ENCODE peak calls at places on chromosomes 5 and 9, in five cellular contexts. K is fibroblast of lung, A is mammary epithelial cell, C is thoracic aorta, N is breast epithelium. T is an unnamed sample.

GRCh38 chr5:139660105-139660915 is 12.2 kb downstream of the CXXC5 start:
- DNase-seq in K (no peak), C (no peak), N (peak; percentile 91), A (peak; percentile 76), T (no peak)

GRCh38 chr9:37936376-37936775 is 32.4 kb upstream of the SLC25A51 start:
- DNase-seq in N (no peak), C (no peak), K (no peak), A (no peak), T (no peak)

GRCh38 chr5:418681-419121 is 24.3 kb upstream of the EXOC3 start:
- DNase-seq in A (no peak), K (no peak), C (no peak), N (no peak), T (no peak)

GRCh38 chr9:81627481-81627880 is 61.9 kb downstream of the TLE1 start:
- DNase-seq in K (no peak), A (peak; percentile 39), N (no peak), C (no peak), T (no peak)

GRCh38 chr5:108167174-108167573 is 214.7 kb downstream of the FBXL17 start:
- DNase-seq in N (no peak), K (no peak), C (no peak), A (peak; percentile 17), T (no peak)

GRCh38 chr5:138257583-138257982 is 16.8 kb downstream of the GFRA3 start:
- DNase-seq in K (no peak), A (no peak), N (no peak), C (no peak), T (no peak)

GRCh38 chr9:70551391-70551790 is 136.9 kb upstream of the KLF9 start:
- DNase-seq in N (no peak), C (no peak), K (no peak), A (peak; percentile 12), T (no peak)

GRCh38 chr5:56480305-56481146 is 247.4 kb upstream of the ANKRD55 start:
- DNase-seq in N (peak; percentile 63), K (peak; percentile 48), A (peak; percentile 65), C (no peak), T (no peak)

GRCh38 chr9:84138543-84138942 is 157.9 kb downstream of the RMI1 start:
- DNase-seq in C (no peak), K (no peak), N (no peak), A (no peak), T (no peak)

GRCh38 chr5:64213568-64213967 is 47.9 kb downstream of the RNF180 start:
- DNase-seq in N (no peak), A (no peak), C (no peak), K (no peak), T (no peak)

GRCh38 chr9:91711755-91712591 is 238.1 kb downstream of the ROR2 start:
- DNase-seq in K (no peak), C (no peak), N (no peak), A (no peak), T (no peak)

GRCh38 chr9:136946893-136947891 is 2.1 kb downstream of the C8G start:
- DNase-seq in A (no peak), N (no peak), K (no peak), C (no peak), T (no peak)

GRCh38 chr5:115432691-115433090 is 111.9 kb downstream of the FEM1C start:
- DNase-seq in K (peak; percentile 83), A (no peak), N (no peak), C (no peak), T (no peak)

GRCh38 chr5:160342413-160342941 is 27.9 kb downstream of the C1QTNF2 start:
- DNase-seq in A (peak; percentile 83), N (no peak), K (no peak), C (no peak), T (no peak)

GRCh38 chr5:62043289-62044274 is 262.4 kb upstream of the KIF2A start:
- DNase-seq in K (no peak), A (no peak), N (no peak), C (no peak), T (no peak)

GRCh38 chr5:135072357-135073247 is 38.6 kb upstream of the PITX1 start:
- DNase-seq in K (no peak), C (no peak), A (no peak), N (peak; percentile 30), T (peak; percentile 48)

GRCh38 chr5:81825237-81825636 is 74.3 kb upstream of the SSBP2 start:
- DNase-seq in A (peak; percentile 77), C (no peak), K (peak; percentile 85), N (peak; percentile 59), T (peak; percentile 26)

GRCh38 chr9:133476941-133477340 is 2.0 kb downstream of the SLC2A6 start:
- DNase-seq in N (no peak), A (no peak), C (no peak), K (no peak), T (no peak)

GRCh38 chr9:36486933-36487481 is 85.7 kb upstream of the MELK start:
- DNase-seq in K (no peak), C (peak; percentile 8), A (peak; percentile 24), N (no peak), T (no peak)

GRCh38 chr9:79111653-79112052 is 460.1 kb upstream of the TLE4 start:
- DNase-seq in C (no peak), N (no peak), K (no peak), A (no peak), T (no peak)

GRCh38 chr9:99579964-99580363 is 241.7 kb upstream of the NR4A3 start:
- DNase-seq in K (no peak), N (no peak), C (no peak), A (no peak), T (no peak)

GRCh38 chr9:126146254-126147145 is 180.1 kb upstream of the MVB12B start:
- DNase-seq in A (no peak), K (no peak), N (no peak), C (no peak), T (peak; percentile 3)

GRCh38 chr5:116942622-116943021 is 368.0 kb upstream of the SEMA6A start:
- DNase-seq in A (no peak), C (no peak), K (no peak), N (no peak), T (no peak)

GRCh38 chr5:77168187-77168883 is 42.1 kb upstream of the PDE8B start:
- DNase-seq in C (no peak), A (no peak), N (peak; percentile 74), K (peak; percentile 67), T (no peak)

GRCh38 chr9:24832307-24832706 is 286.6 kb upstream of the IZUMO3 start:
- DNase-seq in K (no peak), C (no peak), A (no peak), N (no peak), T (no peak)

GRCh38 chr9:82105729-82106128 is 117.2 kb downstream of the SPATA31D1 start:
- DNase-seq in A (no peak), N (no peak), C (no peak), K (no peak), T (no peak)

DNA sequence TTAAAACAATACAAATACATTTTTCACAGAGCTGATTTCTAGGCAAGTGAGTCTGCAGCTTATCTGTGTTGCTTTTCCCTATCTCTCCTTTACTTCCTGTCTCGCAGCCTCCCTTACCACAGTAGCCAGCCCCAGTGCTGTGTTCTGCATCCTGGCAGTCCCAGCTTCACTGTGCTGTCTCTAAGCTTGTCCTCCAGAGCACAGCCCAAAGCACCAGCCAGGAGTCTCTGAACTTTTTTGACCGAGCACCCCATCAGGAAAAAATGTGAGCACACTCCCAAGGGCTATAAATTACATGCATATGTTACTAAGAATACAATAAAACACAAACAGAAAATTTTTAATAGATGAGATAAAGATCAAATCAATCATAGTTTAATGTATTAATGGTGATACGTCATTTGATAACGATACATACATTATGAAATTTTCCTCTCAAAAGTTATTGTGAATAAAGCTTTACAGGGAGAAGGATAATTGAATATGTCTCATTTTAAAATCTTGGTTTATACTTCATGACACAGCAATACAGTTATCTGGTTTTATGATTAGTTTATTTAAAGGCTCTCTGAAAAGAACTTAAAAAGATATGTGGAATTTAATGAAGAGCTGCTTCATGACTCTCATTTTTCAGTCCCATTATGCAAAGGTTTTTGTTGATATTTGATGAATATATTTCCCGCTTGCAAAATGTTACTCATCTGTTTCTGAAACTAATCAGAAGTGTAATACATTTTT is 7.3 kb upstream of the RHOBTB3 start:
- DNase-seq in C (no peak), K (no peak), A (no peak), N (no peak), T (no peak)
- H3K27ac ChIP-seq in C (no peak overlapping the region), K (no peak overlapping the region), A (no peak overlapping the region), N (no peak overlapping the region), T (no peak overlapping the region)

DNA sequence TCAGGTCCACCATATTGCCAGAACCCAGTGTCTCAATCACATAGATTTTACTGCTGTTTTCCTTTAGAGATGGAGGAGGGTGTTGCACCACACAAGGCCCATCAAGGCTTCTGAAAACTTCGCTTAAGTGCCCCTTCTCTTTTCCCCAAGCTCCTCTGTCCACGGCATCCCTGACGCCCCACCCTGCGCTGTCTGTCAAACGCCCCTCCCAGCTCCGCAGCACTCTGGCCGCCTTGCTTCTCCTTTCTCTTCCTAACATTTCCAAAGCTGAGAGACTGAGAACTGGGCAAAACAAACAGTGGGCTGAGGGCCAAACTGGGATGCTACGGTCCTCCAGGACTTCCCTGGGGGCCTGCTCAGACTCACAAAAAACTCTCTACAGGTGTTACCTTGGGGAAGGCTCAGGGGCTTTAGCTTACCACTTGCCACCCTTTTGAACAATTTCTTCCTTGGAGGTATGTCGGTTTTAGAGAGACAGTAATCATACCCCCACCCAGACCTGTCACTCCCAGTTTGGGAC is 28.3 kb upstream of the ERGIC1 start:
- DNase-seq in C (no peak), N (no peak), A (no peak), K (no peak), T (no peak)
- H3K27ac ChIP-seq in C (no peak overlapping the region), N (no peak overlapping the region), A (no peak overlapping the region), K (no peak overlapping the region), T (peak overlapping the region; percentile 78)

DNA sequence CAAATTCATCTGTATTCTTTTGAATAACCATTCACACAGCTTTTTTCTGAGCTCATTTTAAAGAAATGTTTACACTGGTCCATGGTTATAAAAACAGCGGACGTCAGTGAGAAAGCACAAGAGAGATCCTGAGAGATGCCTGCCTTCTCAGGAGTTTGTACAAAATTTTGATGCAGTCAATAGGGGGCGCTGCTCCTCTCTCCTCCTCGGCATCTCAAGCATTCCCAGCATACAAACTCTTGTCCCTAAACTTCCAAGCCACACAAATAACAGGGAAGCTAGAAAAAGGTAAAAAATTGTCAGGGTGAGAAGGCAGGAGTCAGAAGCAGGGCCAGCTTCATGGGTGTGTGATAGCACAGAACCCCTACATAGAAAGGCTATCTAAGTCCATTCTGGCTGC is 11.2 kb upstream of the CCDC152 start:
- DNase-seq in N (no peak), A (no peak), K (peak; percentile 13), C (no peak), T (no peak)
- H3K27ac ChIP-seq in N (no peak overlapping the region), A (no peak overlapping the region), K (no peak overlapping the region), C (no peak overlapping the region), T (no peak overlapping the region)

GRCh38 chr9:120579139-120579749 is 723 bp downstream of the CDK5RAP2 start:
- DNase-seq in K (no peak), A (peak; percentile 38), C (no peak), N (no peak), T (no peak)

GRCh38 chr9:120587357-120587756 is 7.4 kb upstream of the CDK5RAP2 start:
- DNase-seq in A (no peak), C (no peak), K (no peak), N (no peak), T (no peak)

GRCh38 chr9:120580591-120580896 is 577 bp upstream of the CDK5RAP2 start:
- DNase-seq in K (no peak), C (no peak), A (no peak), N (no peak), T (no peak)

GRCh38 chr9:120579750-120580590 is at the start of gene CDK5RAP2:
- DNase-seq in K (peak; percentile 98), A (peak; percentile 94), C (peak; percentile 82), N (peak; percentile 94), T (peak; percentile 84)

GRCh38 chr9:120583958-120584369 is 4.0 kb upstream of the CDK5RAP2 start:
- DNase-seq in N (no peak), C (no peak), A (peak; percentile 98), K (peak; percentile 73), T (peak; percentile 24)
- H3K27ac ChIP-seq in N (peak overlapping the region; percentile 57), C (no peak overlapping the region), A (peak overlapping the region; percentile 81), K (peak overlapping the region; percentile 45), T (no peak overlapping the region)

T was measured in epithelial cell of prostate.